ENCODE peak calls at places on chromosomes 5 and 9, in ten cellular contexts. V is AG08395; B is GM04504; A is stimulated activated CD8-positive, alpha-beta memory T cell treated with anti-CD3 and anti-CD28 coated beads, Interleukin-7, amount 100 ng/mL, for 1 hour; D is mesendoderm; T is nucleus accumbens; K is activated CD4-positive, alpha-beta T cell treated with anti-CD3 and anti-CD28 coated beads for 36 hours; Y is Calu3; J is T1000; F is NCI-H524. I is an unnamed sample.

GRCh38 chr5:32777733-32778132 is 66.6 kb downstream of the NPR3 start:
- DNase-seq in F (no peak), B (no peak), T (no peak), Y (no peak), J (no peak), K (no peak), A (no peak), V (no peak), D (no peak), I (no peak)

GRCh38 chr9:94941211-94941875 is 214.8 kb downstream of the AOPEP start:
- DNase-seq in K (no peak), V (no peak), Y (no peak), B (no peak), J (no peak), D (no peak), F (no peak), T (no peak), A (no peak), I (no peak)

GRCh38 chr9:125829743-125830142 is 82.6 kb downstream of the PBX3 start:
- DNase-seq in F (no peak), A (no peak), K (peak), T (no peak), Y (no peak), J (no peak), B (no peak), D (no peak), V (peak), I (no peak)

GRCh38 chr5:55896663-55897062 is 45.5 kb downstream of the IL31RA start:
- DNase-seq in V (no peak), D (no peak), F (no peak), B (no peak), K (no peak), T (no peak), A (no peak), Y (no peak), J (no peak), I (no peak)

GRCh38 chr9:127231666-127232065 is 32.9 kb upstream of the GARNL3 start:
- DNase-seq in T (no peak), D (no peak), J (no peak), V (no peak), A (no peak), B (no peak), Y (no peak), K (no peak), F (no peak), I (no peak)

GRCh38 chr9:7117676-7118561 is 360.1 kb downstream of the KDM4C start:
- DNase-seq in D (no peak), T (no peak), Y (no peak), J (no peak), F (no peak), K (no peak), V (peak), B (peak), A (no peak), I (no peak)

GRCh38 chr5:40223884-40224402 is 455.8 kb upstream of the PTGER4 start:
- DNase-seq in D (no peak), V (peak), Y (no peak), K (peak), T (no peak), J (peak), A (no peak), F (no peak), B (peak), I (no peak)

GRCh38 chr5:138949988-138950387 is 74.9 kb upstream of the LRRTM2 start:
- DNase-seq in B (no peak), F (no peak), A (no peak), V (no peak), J (no peak), D (no peak), T (no peak), K (no peak), Y (no peak), I (no peak)

GRCh38 chr5:173114536-173114935 is 29.8 kb upstream of the BNIP1 start:
- DNase-seq in T (no peak), V (no peak), Y (no peak), F (no peak), B (no peak), J (no peak), K (no peak), D (no peak), A (no peak), I (no peak)

GRCh38 chr5:18220631-18221030 is 586.4 kb downstream of the TAF11L14 start:
- DNase-seq in Y (no peak), D (no peak), T (no peak), F (no peak), A (no peak), K (no peak), B (no peak), V (no peak), J (no peak), I (no peak)

GRCh38 chr5:55749387-55749786 is 11.5 kb downstream of the DDX4 start:
- DNase-seq in A (no peak), J (no peak), B (no peak), V (no peak), D (no peak), K (no peak), F (no peak), Y (no peak), T (no peak), I (no peak)

GRCh38 chr5:82275267-82275664 is 2.9 kb downstream of the RPS23 start:
- DNase-seq in K (no peak), V (no peak), J (no peak), F (no peak), A (no peak), T (no peak), D (no peak), B (no peak), Y (no peak), I (no peak)

GRCh38 chr5:81908044-81908443 is 63.8 kb upstream of the ATG10 start:
- DNase-seq in T (no peak), J (no peak), F (no peak), D (no peak), Y (no peak), B (no peak), V (no peak), K (no peak), A (no peak), I (no peak)

GRCh38 chr5:96509721-96510383 is 76.8 kb upstream of the PCSK1 start:
- DNase-seq in J (no peak), K (no peak), T (no peak), F (no peak), D (no peak), B (peak), Y (no peak), V (peak), A (no peak), I (no peak)

GRCh38 chr5:56698463-56699381 is 116.6 kb upstream of the MAP3K1 start:
- DNase-seq in V (no peak), T (no peak), K (peak), F (no peak), J (no peak), B (no peak), A (no peak), D (peak), Y (no peak), I (no peak)

GRCh38 chr9:112069318-112070169 is 105.6 kb downstream of the SUSD1 start:
- DNase-seq in V (no peak), D (peak), B (no peak), F (no peak), T (no peak), K (peak), A (no peak), J (no peak), Y (peak), I (no peak)

GRCh38 chr9:4923580-4924544 is 61.2 kb upstream of the JAK2 start:
- DNase-seq in V (peak), Y (peak), F (peak), T (no peak), A (no peak), B (no peak), D (peak), J (no peak), K (no peak), I (no peak)

GRCh38 chr5:146820987-146821386 is 57.6 kb downstream of the PPP2R2B start:
- DNase-seq in K (no peak), D (no peak), T (no peak), F (no peak), V (no peak), B (no peak), A (no peak), Y (no peak), J (no peak), I (no peak)

GRCh38 chr5:114450516-114450909 is 88.6 kb downstream of the KCNN2 start:
- DNase-seq in T (no peak), Y (peak), B (no peak), J (no peak), F (peak), K (no peak), V (no peak), A (no peak), D (peak), I (no peak)

GRCh38 chr9:33288828-33289483 is 1.4 kb upstream of the NFX1 start:
- DNase-seq in K (no peak), F (no peak), V (no peak), T (no peak), Y (no peak), B (no peak), A (no peak), J (no peak), D (no peak), I (no peak)

GRCh38 chr5:116454417-116454927 is 120.2 kb downstream of the SEMA6A start:
- DNase-seq in Y (no peak), J (peak), K (peak), B (peak), D (peak), V (peak), T (no peak), A (no peak), F (no peak), I (no peak)

GRCh38 chr9:5799314-5799713 is 33.6 kb downstream of the ERMP1 start:
- DNase-seq in B (peak), J (no peak), F (peak), D (peak), A (no peak), Y (peak), K (no peak), T (no peak), V (peak), I (no peak)

GRCh38 chr5:64690417-64691151 is at the start of gene SHISAL2B:
- DNase-seq in F (peak), V (no peak), K (peak), A (no peak), B (no peak), D (peak), J (no peak), T (no peak), Y (peak), I (no peak)

GRCh38 chr9:35669331-35670145 is 4.2 kb upstream of the CA9 start:
- DNase-seq in V (no peak), B (no peak), F (no peak), A (no peak), T (no peak), J (no peak), K (no peak), Y (peak), D (no peak), I (no peak)

GRCh38 chr9:71820516-71820915 is 52.2 kb upstream of the CEMIP2 start:
- DNase-seq in D (no peak), T (no peak), J (no peak), Y (no peak), K (no peak), A (no peak), B (no peak), V (peak), F (no peak), I (no peak)

GRCh38 chr9:108786756-108787663 is 68.8 kb downstream of the ACTL7B start:
- DNase-seq in J (peak), T (no peak), B (peak), F (peak), K (no peak), D (peak), A (no peak), V (peak), Y (peak), I (no peak)

GRCh38 chr5:108797396-108797795 is 49.7 kb downstream of the FER start:
- DNase-seq in F (no peak), D (peak), A (no peak), K (no peak), V (no peak), T (no peak), B (no peak), J (no peak), Y (no peak), I (no peak)

GRCh38 chr5:150661086-150661485 is at the start of gene MYOZ3:
- DNase-seq in J (no peak), B (no peak), D (peak), K (no peak), V (no peak), T (no peak), A (no peak), F (no peak), Y (no peak), I (no peak)

GRCh38 chr9:122780026-122780425 is 8.7 kb upstream of the OR5C1 start:
- DNase-seq in B (no peak), F (no peak), K (no peak), T (no peak), V (no peak), A (no peak), Y (no peak), D (no peak), J (no peak), I (no peak)

GRCh38 chr5:96149546-96149945 is 187.9 kb upstream of the ELL2 start:
- DNase-seq in B (peak), Y (no peak), F (no peak), J (no peak), T (no peak), K (no peak), A (no peak), V (peak), D (peak), I (no peak)

GRCh38 chr9:119289740-119290139 is 79.5 kb downstream of the BRINP1 start:
- DNase-seq in J (no peak), Y (no peak), V (peak), K (peak), F (peak), B (peak), A (no peak), T (no peak), D (peak), I (no peak)

GRCh38 chr5:176870110-176870591 is 29.0 kb downstream of the HK3 start:
- DNase-seq in V (peak), A (no peak), D (peak), Y (peak), B (peak), J (no peak), F (no peak), T (no peak), K (no peak), I (peak)

GRCh38 chr5:108212775-108213346 is 169.0 kb downstream of the FBXL17 start:
- DNase-seq in F (no peak), K (no peak), D (peak), Y (peak), V (no peak), T (no peak), B (no peak), J (no peak), A (no peak), I (peak)

GRCh38 chr9:96327694-96328352 is 25.8 kb upstream of the HSD17B3 start:
- DNase-seq in J (peak), K (peak), T (no peak), D (peak), F (peak), B (peak), A (no peak), V (peak), Y (peak), I (no peak)

GRCh38 chr9:97990259-97990658 is 7.1 kb downstream of the ANP32B start:
- DNase-seq in J (no peak), T (no peak), F (no peak), D (peak), B (no peak), K (no peak), A (no peak), Y (no peak), V (peak), I (no peak)

GRCh38 chr5:91162534-91163381 is 220.4 kb downstream of the ARRDC3 start:
- DNase-seq in D (peak), Y (peak), K (peak), V (peak), A (peak), F (no peak), T (no peak), B (peak), J (peak), I (no peak)

GRCh38 chr5:8628521-8628920 is 759.6 kb downstream of the MTRR start:
- DNase-seq in F (peak), A (no peak), J (no peak), Y (no peak), B (no peak), K (no peak), T (no peak), V (no peak), D (no peak), I (no peak)

I was measured in iPS DF 19.7.